ENCODE peak calls at places on chromosomes 11 and 22, in six cellular contexts. W, V, S, O, Q and I are unnamed samples.

GRCh38 chr11:36367806-36368680 is 72.0 kb downstream of the PRR5L start:
- DNase-seq in W (no peak), V (no peak), S (no peak), O (no peak), Q (no peak), I (no peak)

GRCh38 chr22:22746963-22747933 is 102.8 kb downstream of the GGTLC2 start:
- DNase-seq in W (no peak), V (no peak), S (no peak), O (no peak), Q (no peak), I (no peak)

GRCh38 chr11:70491696-70492472 is 93.6 kb downstream of the CTTN start:
- DNase-seq in W (no peak), V (no peak), S (no peak), O (no peak), Q (no peak), I (no peak)

GRCh38 chr11:31375866-31376265 is 6.2 kb downstream of the DNAJC24 start:
- DNase-seq in W (no peak), V (no peak), S (no peak), O (no peak), Q (no peak), I (no peak)

GRCh38 chr11:76667856-76668255 is 2.7 kb downstream of the LRRC32 start:
- DNase-seq in W (no peak), V (no peak), S (no peak), O (no peak), Q (no peak), I (no peak)

GRCh38 chr11:11178671-11179070 is 174.4 kb downstream of the CSNK2A3 start:
- DNase-seq in W (peak), V (no peak), S (no peak), O (no peak), Q (no peak), I (no peak)

GRCh38 chr22:21634081-21634480 is 1.5 kb downstream of the CCDC116 start:
- DNase-seq in W (no peak), V (no peak), S (no peak), O (no peak), Q (no peak), I (no peak)

GRCh38 chr11:68999093-68999747 is 13.8 kb downstream of the MRGPRF start:
- DNase-seq in W (no peak), V (no peak), S (no peak), O (no peak), Q (no peak), I (no peak)

GRCh38 chr22:47207846-47208554 is 445.6 kb downstream of the TBC1D22A start:
- DNase-seq in W (no peak), V (no peak), S (no peak), O (no peak), Q (no peak), I (no peak)

GRCh38 chr11:130325691-130326090 is 11.0 kb upstream of the ZBTB44 start:
- DNase-seq in W (no peak), V (no peak), S (no peak), O (no peak), Q (no peak), I (no peak)

GRCh38 chr22:35560824-35561223 is 20.2 kb downstream of the RASD2 start:
- DNase-seq in W (no peak), V (no peak), S (no peak), O (no peak), Q (no peak), I (no peak)

GRCh38 chr11:11946180-11946579 is 62.2 kb downstream of the DKK3 start:
- DNase-seq in W (peak), V (no peak), S (no peak), O (no peak), Q (no peak), I (no peak)

GRCh38 chr11:68509105-68509504 is 48.6 kb downstream of the PPP6R3 start:
- DNase-seq in W (no peak), V (no peak), S (no peak), O (no peak), Q (no peak), I (no peak)

GRCh38 chr11:58898106-58898505 is 41.2 kb upstream of the GLYATL1 start:
- DNase-seq in W (no peak), V (no peak), S (no peak), O (no peak), Q (no peak), I (no peak)

GRCh38 chr11:28350216-28350615 is 242.0 kb downstream of the METTL15 start:
- DNase-seq in W (no peak), V (no peak), S (no peak), O (no peak), Q (no peak), I (no peak)